ENCODE peak calls at places on chromosome 21, in six cellular contexts. One of them, this sample, is unnamed.

GRCh38 chr21:28489197-28489596 is 503.5 kb downstream of the LTN1 start:
- DNase-seq in Karpas-422: no peak
- DNase-seq in G401: no peak
- DNase-seq in SHP77: no peak
- DNase-seq in lower leg skin: no peak
- DNase-seq in ovary: no peak
- DNase-seq in this sample: no peak

GRCh38 chr21:38310619-38311018 is 53.8 kb downstream of the KCNJ15 start:
- DNase-seq in G401: no peak
- DNase-seq in SHP77: no peak
- DNase-seq in ovary: no peak
- DNase-seq in Karpas-422: no peak
- DNase-seq in lower leg skin: peak; percentile 80
- DNase-seq in this sample: no peak

GRCh38 chr21:15001773-15002647 is 62.8 kb downstream of the NRIP1 start:
- DNase-seq in ovary: no peak
- DNase-seq in lower leg skin: no peak
- DNase-seq in G401: peak; percentile 57
- DNase-seq in SHP77: no peak
- DNase-seq in Karpas-422: no peak
- DNase-seq in this sample: no peak

GRCh38 chr21:28832013-28832714 is 160.5 kb downstream of the LTN1 start:
- DNase-seq in G401: peak; percentile 58
- DNase-seq in lower leg skin: no peak
- DNase-seq in Karpas-422: peak; percentile 38
- DNase-seq in SHP77: no peak
- DNase-seq in ovary: no peak
- DNase-seq in this sample: no peak

GRCh38 chr21:41630249-41630648 is 122.3 kb upstream of the TMPRSS2 start:
- DNase-seq in Karpas-422: no peak
- DNase-seq in SHP77: no peak
- DNase-seq in G401: no peak
- DNase-seq in lower leg skin: no peak
- DNase-seq in ovary: peak; percentile 27
- DNase-seq in this sample: no peak

GRCh38 chr21:45886610-45887026 is 95.0 kb upstream of the COL6A1 start:
- DNase-seq in G401: no peak
- DNase-seq in Karpas-422: no peak
- DNase-seq in SHP77: no peak
- DNase-seq in lower leg skin: no peak
- DNase-seq in ovary: no peak
- DNase-seq in this sample: no peak

GRCh38 chr21:27400045-27400444 is 433.2 kb upstream of the ADAMTS5 start:
- DNase-seq in Karpas-422: no peak
- DNase-seq in SHP77: no peak
- DNase-seq in G401: no peak
- DNase-seq in lower leg skin: no peak
- DNase-seq in ovary: no peak
- DNase-seq in this sample: no peak

GRCh38 chr21:17454315-17455027 is 58.4 kb upstream of the CXADR start:
- DNase-seq in G401: peak; percentile 61
- DNase-seq in SHP77: no peak
- DNase-seq in lower leg skin: peak; percentile 91
- DNase-seq in ovary: peak; percentile 52
- DNase-seq in Karpas-422: no peak
- DNase-seq in this sample: peak; percentile 73

GRCh38 chr21:41678944-41679343 is 87.9 kb downstream of the RIPK4 start:
- DNase-seq in Karpas-422: peak; percentile 68
- DNase-seq in SHP77: peak; percentile 97
- DNase-seq in ovary: peak; percentile 82
- DNase-seq in lower leg skin: peak; percentile 97
- DNase-seq in G401: peak; percentile 13
- DNase-seq in this sample: no peak

GRCh38 chr21:44084496-44085241 is 22.5 kb upstream of the PWP2 start:
- DNase-seq in Karpas-422: no peak
- DNase-seq in ovary: no peak
- DNase-seq in SHP77: no peak
- DNase-seq in G401: no peak
- DNase-seq in lower leg skin: peak; percentile 54
- DNase-seq in this sample: no peak

GRCh38 chr21:28473530-28474225 is 519.0 kb downstream of the LTN1 start:
- DNase-seq in lower leg skin: no peak
- DNase-seq in Karpas-422: peak; percentile 86
- DNase-seq in SHP77: no peak
- DNase-seq in G401: no peak
- DNase-seq in ovary: no peak
- DNase-seq in this sample: no peak

GRCh38 chr21:33685613-33686197 is 43.4 kb downstream of the ITSN1 start:
- DNase-seq in Karpas-422: no peak
- DNase-seq in lower leg skin: no peak
- DNase-seq in ovary: no peak
- DNase-seq in SHP77: no peak
- DNase-seq in G401: no peak
- DNase-seq in this sample: peak; percentile 8

GRCh38 chr21:27104749-27105439 is 138.0 kb upstream of the ADAMTS5 start:
- DNase-seq in ovary: no peak
- DNase-seq in lower leg skin: no peak
- DNase-seq in G401: no peak
- DNase-seq in SHP77: no peak
- DNase-seq in Karpas-422: no peak
- DNase-seq in this sample: no peak

GRCh38 chr21:34811368-34811767 is 142.6 kb downstream of the CLIC6 start:
- DNase-seq in SHP77: no peak
- DNase-seq in Karpas-422: no peak
- DNase-seq in lower leg skin: peak; percentile 63
- DNase-seq in ovary: no peak
- DNase-seq in G401: no peak
- DNase-seq in this sample: no peak

GRCh38 chr21:25708467-25709065 is 26.1 kb downstream of the ATP5PF start:
- DNase-seq in lower leg skin: no peak
- DNase-seq in Karpas-422: peak; percentile 78
- DNase-seq in SHP77: peak; percentile 30
- DNase-seq in G401: peak; percentile 21
- DNase-seq in ovary: peak; percentile 60
- DNase-seq in this sample: peak; percentile 52

GRCh38 chr21:39156024-39156423 is 27.2 kb downstream of the PSMG1 start:
- DNase-seq in SHP77: no peak
- DNase-seq in ovary: no peak
- DNase-seq in Karpas-422: no peak
- DNase-seq in lower leg skin: no peak
- DNase-seq in G401: no peak
- DNase-seq in this sample: no peak

GRCh38 chr21:43763901-43764523 is 12.1 kb downstream of the CSTB start:
- DNase-seq in lower leg skin: no peak
- DNase-seq in G401: no peak
- DNase-seq in Karpas-422: no peak
- DNase-seq in SHP77: no peak
- DNase-seq in ovary: no peak
- DNase-seq in this sample: no peak

GRCh38 chr21:29477941-29478340 is 179.2 kb downstream of the BACH1 start:
- DNase-seq in lower leg skin: no peak
- DNase-seq in G401: no peak
- DNase-seq in Karpas-422: no peak
- DNase-seq in SHP77: no peak
- DNase-seq in ovary: no peak
- DNase-seq in this sample: no peak

GRCh38 chr21:42114646-42115045 is 43.5 kb downstream of the UMODL1 start:
- DNase-seq in Karpas-422: no peak
- DNase-seq in ovary: no peak
- DNase-seq in G401: no peak
- DNase-seq in SHP77: no peak
- DNase-seq in lower leg skin: no peak
- DNase-seq in this sample: peak; percentile 22

GRCh38 chr21:42066521-42066920 is 4.6 kb upstream of the UMODL1 start:
- DNase-seq in G401: no peak
- DNase-seq in SHP77: no peak
- DNase-seq in Karpas-422: no peak
- DNase-seq in lower leg skin: no peak
- DNase-seq in ovary: no peak
- DNase-seq in this sample: no peak

GRCh38 chr21:23016617-23017016 is 2018.4 kb downstream of the NCAM2 start:
- DNase-seq in G401: no peak
- DNase-seq in Karpas-422: no peak
- DNase-seq in SHP77: peak; percentile 32
- DNase-seq in lower leg skin: no peak
- DNase-seq in ovary: no peak
- DNase-seq in this sample: peak; percentile 13

GRCh38 chr21:43657355-43658093 is 1.8 kb downstream of the HSF2BP start:
- DNase-seq in G401: no peak
- DNase-seq in Karpas-422: no peak
- DNase-seq in ovary: peak; percentile 34
- DNase-seq in SHP77: no peak
- DNase-seq in lower leg skin: peak; percentile 86
- DNase-seq in this sample: no peak

GRCh38 chr21:46455575-46456385 is 2.9 kb upstream of the DIP2A start:
- DNase-seq in Karpas-422: no peak
- DNase-seq in ovary: no peak
- DNase-seq in G401: no peak
- DNase-seq in SHP77: no peak
- DNase-seq in lower leg skin: no peak
- DNase-seq in this sample: no peak

GRCh38 chr21:35324372-35325220 is 275.5 kb upstream of the RUNX1 start:
- DNase-seq in SHP77: no peak
- DNase-seq in lower leg skin: no peak
- DNase-seq in G401: no peak
- DNase-seq in Karpas-422: no peak
- DNase-seq in ovary: peak; percentile 42
- DNase-seq in this sample: no peak

GRCh38 chr21:25790122-25790951 is 55.6 kb downstream of the GABPA start:
- DNase-seq in G401: peak; percentile 45
- DNase-seq in Karpas-422: peak; percentile 64
- DNase-seq in ovary: no peak
- DNase-seq in lower leg skin: no peak
- DNase-seq in SHP77: peak; percentile 7
- DNase-seq in this sample: peak; percentile 61

GRCh38 chr21:15539376-15539775 is 190.4 kb upstream of the USP25 start:
- DNase-seq in G401: no peak
- DNase-seq in Karpas-422: no peak
- DNase-seq in ovary: no peak
- DNase-seq in SHP77: no peak
- DNase-seq in lower leg skin: no peak
- DNase-seq in this sample: no peak

GRCh38 chr21:27380303-27380702 is 413.4 kb upstream of the ADAMTS5 start:
- DNase-seq in ovary: no peak
- DNase-seq in G401: no peak
- DNase-seq in lower leg skin: no peak
- DNase-seq in SHP77: no peak
- DNase-seq in Karpas-422: no peak
- DNase-seq in this sample: no peak

GRCh38 chr21:46503922-46504539 is 45.3 kb downstream of the DIP2A start:
- DNase-seq in SHP77: no peak
- DNase-seq in Karpas-422: peak; percentile 83
- DNase-seq in lower leg skin: no peak
- DNase-seq in G401: no peak
- DNase-seq in ovary: no peak
- DNase-seq in this sample: no peak